ENCODE peak calls at places on chromosomes 7 and 10, in six cellular contexts. One of them, this sample, is unnamed.

GRCh38 chr7:150373049-150373801 is 4.6 kb downstream of the REPIN1 start:
- DNase-seq in occipital lobe: no peak
- DNase-seq in cardiac fibroblast: no peak
- DNase-seq in GDM1: no peak
- DNase-seq in activated T-helper 1 cell treated with Interleukin-2 at 50 U/mL for 16 hours: no peak
- DNase-seq in T-helper 9 cell: no peak
- DNase-seq in this sample: no peak

GRCh38 chr7:116208919-116209318 is 1.4 kb upstream of the TES start:
- DNase-seq in activated T-helper 1 cell treated with Interleukin-2 at 50 U/mL for 16 hours: no peak
- DNase-seq in occipital lobe: no peak
- DNase-seq in GDM1: no peak
- DNase-seq in cardiac fibroblast: no peak
- DNase-seq in T-helper 9 cell: no peak
- DNase-seq in this sample: no peak

GRCh38 chr10:71598673-71599072 is 120.9 kb downstream of the C10orf105 start:
- DNase-seq in T-helper 9 cell: no peak
- DNase-seq in GDM1: no peak
- DNase-seq in occipital lobe: peak; percentile 61
- DNase-seq in cardiac fibroblast: peak; percentile 60
- DNase-seq in activated T-helper 1 cell treated with Interleukin-2 at 50 U/mL for 16 hours: no peak
- DNase-seq in this sample: peak; percentile 84

GRCh38 chr10:118875087-118875486 is 120.3 kb upstream of the CACUL1 start:
- DNase-seq in T-helper 9 cell: no peak
- DNase-seq in cardiac fibroblast: no peak
- DNase-seq in occipital lobe: no peak
- DNase-seq in activated T-helper 1 cell treated with Interleukin-2 at 50 U/mL for 16 hours: no peak
- DNase-seq in GDM1: no peak
- DNase-seq in this sample: no peak

GRCh38 chr7:44978511-44979366 is at the start of gene MYO1G:
- DNase-seq in T-helper 9 cell: peak; percentile 76
- DNase-seq in GDM1: peak; percentile 92
- DNase-seq in activated T-helper 1 cell treated with Interleukin-2 at 50 U/mL for 16 hours: peak; percentile 86
- DNase-seq in cardiac fibroblast: no peak
- DNase-seq in occipital lobe: no peak
- DNase-seq in this sample: no peak

GRCh38 chr7:54955296-54955695 is 63.5 kb upstream of the EGFR start:
- DNase-seq in activated T-helper 1 cell treated with Interleukin-2 at 50 U/mL for 16 hours: no peak
- DNase-seq in GDM1: no peak
- DNase-seq in T-helper 9 cell: no peak
- DNase-seq in occipital lobe: no peak
- DNase-seq in cardiac fibroblast: no peak
- DNase-seq in this sample: no peak

GRCh38 chr7:24877790-24878311 is 102.1 kb downstream of the OSBPL3 start:
- DNase-seq in cardiac fibroblast: peak; percentile 49
- DNase-seq in T-helper 9 cell: no peak
- DNase-seq in GDM1: no peak
- DNase-seq in occipital lobe: peak; percentile 37
- DNase-seq in activated T-helper 1 cell treated with Interleukin-2 at 50 U/mL for 16 hours: no peak
- DNase-seq in this sample: no peak

GRCh38 chr10:93813507-93814465 is 56.0 kb downstream of the LGI1 start:
- DNase-seq in occipital lobe: peak; percentile 5
- DNase-seq in activated T-helper 1 cell treated with Interleukin-2 at 50 U/mL for 16 hours: no peak
- DNase-seq in GDM1: peak; percentile 33
- DNase-seq in cardiac fibroblast: peak; percentile 51
- DNase-seq in T-helper 9 cell: peak; percentile 3
- DNase-seq in this sample: peak; percentile 29

GRCh38 chr7:100386940-100387339 is 13.7 kb downstream of the PILRA start:
- DNase-seq in cardiac fibroblast: no peak
- DNase-seq in T-helper 9 cell: no peak
- DNase-seq in GDM1: no peak
- DNase-seq in activated T-helper 1 cell treated with Interleukin-2 at 50 U/mL for 16 hours: no peak
- DNase-seq in occipital lobe: no peak
- DNase-seq in this sample: no peak

GRCh38 chr7:47647213-47647985 is 65.5 kb upstream of the TNS3 start:
- DNase-seq in T-helper 9 cell: no peak
- DNase-seq in activated T-helper 1 cell treated with Interleukin-2 at 50 U/mL for 16 hours: no peak
- DNase-seq in occipital lobe: no peak
- DNase-seq in cardiac fibroblast: no peak
- DNase-seq in GDM1: peak; percentile 73
- DNase-seq in this sample: no peak

GRCh38 chr7:75064801-75065200 is 8.8 kb downstream of the RCC1L start:
- DNase-seq in activated T-helper 1 cell treated with Interleukin-2 at 50 U/mL for 16 hours: no peak
- DNase-seq in GDM1: no peak
- DNase-seq in T-helper 9 cell: no peak
- DNase-seq in occipital lobe: no peak
- DNase-seq in cardiac fibroblast: no peak
- DNase-seq in this sample: no peak

GRCh38 chr10:127449491-127449890 is 99.6 kb upstream of the NPS start:
- DNase-seq in cardiac fibroblast: no peak
- DNase-seq in activated T-helper 1 cell treated with Interleukin-2 at 50 U/mL for 16 hours: no peak
- DNase-seq in T-helper 9 cell: no peak
- DNase-seq in GDM1: no peak
- DNase-seq in occipital lobe: no peak
- DNase-seq in this sample: no peak

GRCh38 chr10:14558025-14558424 is 216.7 kb downstream of the FAM107B start:
- DNase-seq in activated T-helper 1 cell treated with Interleukin-2 at 50 U/mL for 16 hours: no peak
- DNase-seq in cardiac fibroblast: no peak
- DNase-seq in occipital lobe: no peak
- DNase-seq in T-helper 9 cell: no peak
- DNase-seq in GDM1: no peak
- DNase-seq in this sample: no peak

GRCh38 chr10:48605264-48605615 is 367 bp upstream of the ARHGAP22 start:
- DNase-seq in T-helper 9 cell: no peak
- DNase-seq in cardiac fibroblast: peak; percentile 32
- DNase-seq in occipital lobe: no peak
- DNase-seq in GDM1: no peak
- DNase-seq in activated T-helper 1 cell treated with Interleukin-2 at 50 U/mL for 16 hours: no peak
- DNase-seq in this sample: no peak

GRCh38 chr7:30181211-30181610 is 46.4 kb downstream of the MTURN start:
- DNase-seq in GDM1: no peak
- DNase-seq in cardiac fibroblast: no peak
- DNase-seq in activated T-helper 1 cell treated with Interleukin-2 at 50 U/mL for 16 hours: no peak
- DNase-seq in occipital lobe: no peak
- DNase-seq in T-helper 9 cell: no peak
- DNase-seq in this sample: no peak

GRCh38 chr10:49183596-49184542 is 4.3 kb downstream of the TMEM273 start:
- DNase-seq in activated T-helper 1 cell treated with Interleukin-2 at 50 U/mL for 16 hours: no peak
- DNase-seq in cardiac fibroblast: no peak
- DNase-seq in T-helper 9 cell: no peak
- DNase-seq in occipital lobe: no peak
- DNase-seq in GDM1: peak; percentile 30
- DNase-seq in this sample: no peak

GRCh38 chr7:66768865-66769832 is 28.6 kb downstream of the RABGEF1 start:
- DNase-seq in activated T-helper 1 cell treated with Interleukin-2 at 50 U/mL for 16 hours: no peak
- DNase-seq in occipital lobe: no peak
- DNase-seq in GDM1: no peak
- DNase-seq in cardiac fibroblast: no peak
- DNase-seq in T-helper 9 cell: no peak
- DNase-seq in this sample: no peak